ENCODE peak calls at places on chromosome 1, in eight cellular contexts. U is CD8-positive, alpha-beta T cell; W is amygdala; J is LHCN-M2; S is activated T-cell treated with anti-CD3 and anti-CD28 coated beads, Interleukin-2, amount 50 U/mL, for 72 hours; E is EL; H is Calu3; D is substantia nigra. T is an unnamed sample.

GRCh38 chr1:24438423-24438901 is 22.9 kb downstream of the NIPAL3 start:
- DNase-seq in U (no peak), W (no peak), J (peak), S (no peak), E (no peak), H (no peak), D (peak), T (no peak)

GRCh38 chr1:198933506-198933905 is 294.7 kb downstream of the PTPRC start:
- DNase-seq in U (no peak), W (no peak), J (no peak), S (no peak), E (no peak), H (no peak), D (no peak), T (no peak)

GRCh38 chr1:29222686-29223085 is 8.0 kb downstream of the MECR start:
- DNase-seq in U (no peak), W (no peak), J (no peak), S (no peak), E (no peak), H (no peak), D (no peak), T (no peak)

GRCh38 chr1:198169704-198170103 is 12.9 kb downstream of the NEK7 start:
- DNase-seq in U (no peak), W (no peak), J (no peak), S (no peak), E (no peak), H (no peak), D (no peak), T (no peak)

GRCh38 chr1:165298081-165298820 is 58.3 kb downstream of the LMX1A start:
- DNase-seq in U (no peak), W (no peak), J (no peak), S (no peak), E (no peak), H (no peak), D (no peak), T (no peak)

GRCh38 chr1:158185770-158186705 is 5.3 kb downstream of the CD1D start:
- DNase-seq in U (no peak), W (no peak), J (no peak), S (no peak), E (peak), H (peak), D (no peak), T (no peak)

GRCh38 chr1:208107817-208108608 is 136.2 kb downstream of the PLXNA2 start:
- DNase-seq in U (no peak), W (no peak), J (peak), S (no peak), E (peak), H (peak), D (no peak), T (peak)

GRCh38 chr1:111082421-111083192 is 57.3 kb downstream of the DRAM2 start:
- DNase-seq in U (no peak), W (no peak), J (peak), S (no peak), E (peak), H (no peak), D (no peak), T (peak)

GRCh38 chr1:89475269-89475668 is 49.4 kb upstream of the LRRC8B start:
- DNase-seq in U (no peak), W (no peak), J (no peak), S (no peak), E (no peak), H (no peak), D (no peak), T (no peak)

GRCh38 chr1:110136911-110137310 is 13.4 kb upstream of the SLC6A17 start:
- DNase-seq in U (no peak), W (peak), J (no peak), S (peak), E (no peak), H (peak), D (peak), T (no peak)

GRCh38 chr1:61844006-61844405 is 101.7 kb downstream of the PATJ start:
- DNase-seq in U (no peak), W (no peak), J (peak), S (no peak), E (no peak), H (no peak), D (no peak), T (no peak)

GRCh38 chr1:119101563-119101962 is 38.9 kb downstream of the WARS2 start:
- DNase-seq in U (no peak), W (no peak), J (peak), S (no peak), E (peak), H (no peak), D (no peak), T (peak)

GRCh38 chr1:13730301-13730700 is 30.3 kb downstream of the PRDM2 start:
- DNase-seq in U (no peak), W (no peak), J (no peak), S (no peak), E (no peak), H (no peak), D (no peak), T (no peak)

GRCh38 chr1:206579747-206580437 is 32.4 kb downstream of the EIF2D start:
- DNase-seq in U (peak), W (peak), J (peak), S (peak), E (peak), H (no peak), D (peak), T (peak)

GRCh38 chr1:36157115-36157903 is 1.3 kb downstream of the MAP7D1 start:
- DNase-seq in U (no peak), W (peak), J (peak), S (peak), E (no peak), H (no peak), D (no peak), T (peak)

GRCh38 chr1:63795455-63795854 is 21.6 kb downstream of the ROR1 start:
- DNase-seq in U (no peak), W (no peak), J (no peak), S (no peak), E (no peak), H (no peak), D (no peak), T (no peak)

GRCh38 chr1:147117109-147117508 is 55.2 kb downstream of the PRKAB2 start:
- DNase-seq in U (no peak), W (no peak), J (no peak), S (no peak), E (no peak), H (no peak), D (no peak), T (peak)

GRCh38 chr1:243596441-243597183 is 253.4 kb downstream of the AKT3 start:
- DNase-seq in U (no peak), W (no peak), J (peak), S (peak), E (peak), H (no peak), D (no peak), T (no peak)

GRCh38 chr1:186188004-186188539 is 187.0 kb downstream of the TPR start:
- DNase-seq in U (no peak), W (no peak), J (peak), S (peak), E (peak), H (no peak), D (no peak), T (peak)

GRCh38 chr1:67862685-67863084 is 29.4 kb upstream of the GNG12 start:
- DNase-seq in U (no peak), W (no peak), J (no peak), S (no peak), E (no peak), H (no peak), D (no peak), T (no peak)

GRCh38 chr1:225447001-225447615 is 19.3 kb upstream of the LBR start:
- DNase-seq in U (no peak), W (no peak), J (no peak), S (no peak), E (no peak), H (no peak), D (no peak), T (no peak)

GRCh38 chr1:245085508-245086095 is 69.2 kb upstream of the KIF26B start:
- DNase-seq in U (no peak), W (no peak), J (peak), S (no peak), E (peak), H (no peak), D (no peak), T (peak)

GRCh38 chr1:217133958-217134856 is 411.0 kb upstream of the ESRRG start:
- DNase-seq in U (no peak), W (no peak), J (no peak), S (no peak), E (peak), H (no peak), D (no peak), T (peak)

GRCh38 chr1:69510026-69510425 is 57.7 kb upstream of the LRRC7 start:
- DNase-seq in U (no peak), W (no peak), J (no peak), S (no peak), E (no peak), H (no peak), D (no peak), T (no peak)

GRCh38 chr1:33261344-33261743 is 5.1 kb downstream of the ZNF362 start:
- DNase-seq in U (no peak), W (no peak), J (no peak), S (no peak), E (no peak), H (no peak), D (no peak), T (peak)

GRCh38 chr1:48019714-48020315 is 22.6 kb upstream of the TRABD2B start:
- DNase-seq in U (no peak), W (peak), J (no peak), S (no peak), E (no peak), H (no peak), D (no peak), T (no peak)

GRCh38 chr1:2384941-2385481 is 6.3 kb downstream of the MORN1 start:
- DNase-seq in U (no peak), W (no peak), J (no peak), S (no peak), E (no peak), H (no peak), D (no peak), T (peak)

GRCh38 chr1:1908506-1908791 is 6.6 kb upstream of the CALML6 start:
- DNase-seq in U (no peak), W (no peak), J (no peak), S (no peak), E (no peak), H (no peak), D (no peak), T (peak)

GRCh38 chr1:228340686-228341449 is 65.8 kb downstream of the TRIM11 start:
- DNase-seq in U (no peak), W (no peak), J (no peak), S (no peak), E (no peak), H (peak), D (no peak), T (peak)

GRCh38 chr1:59072017-59072947 is 224.6 kb upstream of the FGGY start:
- DNase-seq in U (no peak), W (no peak), J (no peak), S (no peak), E (no peak), H (no peak), D (no peak), T (no peak)

GRCh38 chr1:234535763-234536515 is 57.0 kb upstream of the TARBP1 start:
- DNase-seq in U (no peak), W (no peak), J (no peak), S (no peak), E (no peak), H (no peak), D (peak), T (peak)

GRCh38 chr1:84298688-84299535 is 2.6 kb upstream of the SAMD13 start:
- DNase-seq in U (no peak), W (peak), J (peak), S (peak), E (peak), H (peak), D (peak), T (peak)